ENCODE peak calls at places on chromosomes 6 and 20, in ten cellular contexts. U is tibial nerve; Y is iPS-NIHi11; D is brain microvascular endothelial cell; I is fibroblast of villous mesenchyme; E is HT1080; G is SIG-M5; F is OCI-LY7; T is stimulated activated CD8-positive, alpha-beta memory T cell treated with anti-CD3 and anti-CD28 coated beads, Interleukin-12 subunit alpha, Interleukin-12 subunit beta, amount 100 ng/mL, for 1 hour; B is SW480. X is an unnamed sample.
A peak's percentile ranks its signal among the peaks of the same experiment; 100 is the strongest.

GRCh38 chr6:53628354-53629119 is 37.0 kb downstream of the KLHL31 start:
- DNase-seq in U (no peak), Y (no peak), D (no peak), I (peak; percentile 80), E (no peak), G (no peak), F (no peak), T (no peak), B (no peak), X (peak; percentile 94)

GRCh38 chr6:68313911-68314310 is 321.2 kb upstream of the ADGRB3 start:
- DNase-seq in U (no peak), Y (no peak), D (peak; percentile 17), I (no peak), E (no peak), G (no peak), F (no peak), T (no peak), B (no peak), X (no peak)

GRCh38 chr20:53940883-53941546 is 129.4 kb downstream of the BCAS1 start:
- DNase-seq in U (peak; percentile 47), Y (no peak), D (peak; percentile 90), I (peak; percentile 78), E (peak; percentile 93), G (no peak), F (peak; percentile 44), T (no peak), B (no peak), X (no peak)

GRCh38 chr6:84798257-84798656 is 33.9 kb upstream of the TBX18 start:
- DNase-seq in U (no peak), Y (no peak), D (peak; percentile 67), I (no peak), E (peak; percentile 68), G (no peak), F (no peak), T (no peak), B (no peak), X (no peak)

GRCh38 chr20:58708246-58708931 is 15.8 kb downstream of the NPEPL1 start:
- DNase-seq in U (peak; percentile 2), Y (no peak), D (no peak), I (no peak), E (no peak), G (no peak), F (no peak), T (no peak), B (no peak), X (no peak)

GRCh38 chr20:49885558-49886332 is 29.6 kb downstream of the SPATA2 start:
- DNase-seq in U (no peak), Y (no peak), D (no peak), I (no peak), E (no peak), G (no peak), F (no peak), T (no peak), B (no peak), X (no peak)

GRCh38 chr6:167465497-167465896 is 140.6 kb downstream of the TTLL2 start:
- DNase-seq in U (no peak), Y (no peak), D (no peak), I (no peak), E (no peak), G (no peak), F (no peak), T (no peak), B (no peak), X (no peak)

GRCh38 chr6:132734694-132735236 is 20.9 kb upstream of the VNN1 start:
- DNase-seq in U (peak; percentile 19), Y (no peak), D (no peak), I (peak; percentile 89), E (peak; percentile 2), G (no peak), F (no peak), T (no peak), B (peak; percentile 1), X (peak; percentile 43)

GRCh38 chr20:53652859-53653520 is 59.4 kb upstream of the ZNF217 start:
- DNase-seq in U (no peak), Y (no peak), D (no peak), I (peak; percentile 7), E (no peak), G (no peak), F (peak; percentile 41), T (no peak), B (no peak), X (no peak)

GRCh38 chr6:12608874-12609273 is 107.7 kb upstream of the PHACTR1 start:
- DNase-seq in U (no peak), Y (no peak), D (no peak), I (no peak), E (peak; percentile 21), G (no peak), F (no peak), T (no peak), B (no peak), X (no peak)

GRCh38 chr6:9138856-9139426 is 703.6 kb upstream of the SLC35B3 start:
- DNase-seq in U (no peak), Y (no peak), D (no peak), I (no peak), E (no peak), G (no peak), F (no peak), T (no peak), B (no peak), X (no peak)

GRCh38 chr6:35776364-35777215 is at the start of gene CLPSL2:
- DNase-seq in U (no peak), Y (peak; percentile 87), D (no peak), I (no peak), E (no peak), G (no peak), F (no peak), T (no peak), B (peak; percentile 36), X (no peak)

GRCh38 chr6:115882771-115883170 is 177.9 kb downstream of the FRK start:
- DNase-seq in U (no peak), Y (no peak), D (no peak), I (no peak), E (no peak), G (no peak), F (no peak), T (no peak), B (no peak), X (peak; percentile 32)

GRCh38 chr20:50919567-50919966 is 11.7 kb downstream of the ADNP start:
- DNase-seq in U (peak; percentile 27), Y (no peak), D (peak; percentile 40), I (peak; percentile 78), E (peak; percentile 50), G (no peak), F (no peak), T (no peak), B (no peak), X (peak; percentile 88)

GRCh38 chr6:13988049-13988738 is 63.4 kb downstream of the RNF182 start:
- DNase-seq in U (no peak), Y (no peak), D (no peak), I (no peak), E (no peak), G (no peak), F (no peak), T (no peak), B (no peak), X (no peak)

GRCh38 chr6:151075527-151075926 is 164.2 kb upstream of the AKAP12 start:
- DNase-seq in U (no peak), Y (no peak), D (no peak), I (peak; percentile 84), E (no peak), G (no peak), F (no peak), T (no peak), B (no peak), X (peak; percentile 66)

X was measured in foreskin keratinocyte.